ENCODE peak calls at places on chromosomes 16 and 17, in four cellular contexts. W is right cardiac atrium; E is stimulated activated CD4-positive, alpha-beta T cell treated with anti-CD3 and anti-CD28 coated beads, Interleukin-4, amount 100 ng/mL, for 48 hours; X is effector CD4-positive, alpha-beta T cell. A is an unnamed sample.

GRCh38 chr17:39001703-39002637 is 34.8 kb upstream of the FBXO47 start:
- DNase-seq in W (peak), E (no peak), X (no peak), A (no peak)

GRCh38 chr16:24761526-24761925 is 32.1 kb downstream of the TNRC6A start:
- DNase-seq in W (no peak), E (no peak), X (no peak), A (no peak)

GRCh38 chr17:1643293-1643998 is 2.1 kb downstream of the SCARF1 start:
- DNase-seq in W (peak), E (peak), X (peak), A (peak)

GRCh38 chr17:28983286-28984240 is 22.3 kb downstream of the SEZ6 start:
- DNase-seq in W (peak), E (no peak), X (no peak), A (no peak)

GRCh38 chr16:20610892-20611349 is 34.8 kb upstream of the ACSM2B start:
- DNase-seq in W (peak), E (no peak), X (no peak), A (no peak)

GRCh38 chr16:66690106-66690847 is 6.3 kb downstream of the CMTM4 start:
- DNase-seq in W (no peak), E (no peak), X (no peak), A (no peak)

GRCh38 chr16:86751081-86752030 is 173.0 kb downstream of the FOXL1 start:
- DNase-seq in W (no peak), E (no peak), X (no peak), A (no peak)

GRCh38 chr17:33905338-33905800 is 349.7 kb upstream of the CCL2 start:
- DNase-seq in W (no peak), E (no peak), X (no peak), A (no peak)

GRCh38 chr16:4407543-4408322 is 8.7 kb downstream of the CORO7 start:
- DNase-seq in W (peak), E (no peak), X (no peak), A (no peak)

GRCh38 chr17:74314877-74315276 is 11.1 kb upstream of the KIF19 start:
- DNase-seq in W (no peak), E (no peak), X (no peak), A (no peak)

GRCh38 chr17:48429638-48430586 is at the start of gene SKAP1:
- DNase-seq in W (peak), E (peak), X (peak), A (peak)

GRCh38 chr16:81873843-81874752 is 95.0 kb downstream of the PLCG2 start:
- DNase-seq in W (peak), E (peak), X (peak), A (peak)

GRCh38 chr16:88003316-88003715 is 52.1 kb downstream of the BANP start:
- DNase-seq in W (no peak), E (no peak), X (no peak), A (no peak)

GRCh38 chr17:82200743-82201497 is 11.7 kb downstream of the CCDC57 start:
- DNase-seq in W (no peak), E (no peak), X (peak), A (no peak)

GRCh38 chr16:72241930-72242329 is 70.0 kb upstream of the PMFBP1 start:
- DNase-seq in W (no peak), E (no peak), X (no peak), A (no peak)

GRCh38 chr17:49677933-49678847 is at the start of gene SPOP:
- DNase-seq in W (peak), E (peak), X (peak), A (peak)

GRCh38 chr16:87877942-87878507 is 8.7 kb upstream of the SLC7A5 start:
- DNase-seq in W (no peak), E (peak), X (no peak), A (no peak)

GRCh38 chr16:4388275-4389021 is 16.8 kb downstream of the VASN start:
- DNase-seq in W (peak), E (no peak), X (no peak), A (no peak)

GRCh38 chr16:1980770-1981087 is 540 bp downstream of the NOXO1 start:
- DNase-seq in W (no peak), E (no peak), X (no peak), A (no peak)

GRCh38 chr17:40501499-40501911 is at the start of gene TNS4:
- DNase-seq in W (peak), E (no peak), X (no peak), A (no peak)

A was measured in stimulated activated effector memory CD8-positive, alpha-beta T cell treated with anti-CD3 and anti-CD28 coated beads, Interleukin-12 subunit alpha, Interleukin-12 subunit beta, amount 100 ng/mL, for 72 hours.